ENCODE peak calls at places on chromosomes 5 and 9, in ten cellular contexts. F is fibroblast of pulmonary artery; O is left cardiac atrium; Y is activated CD8-positive, alpha-beta T cell treated with anti-CD3 and anti-CD28 coated beads for 36 hours; L is RPMI7951; D is GF-D8; N is brain microvascular endothelial cell; V is NCI-H1105; X is HTR-8/SVneo; J is HCEC 1CT. E is an unnamed sample.

GRCh38 chr5:64836190-64836750 is 67.5 kb downstream of the CWC27 start:
- DNase-seq in F (peak; percentile 25), O (no peak), Y (no peak), L (no peak), D (no peak), N (no peak), V (no peak), X (no peak), J (no peak), E (no peak)

GRCh38 chr5:135891804-135892203 is 3.8 kb downstream of the IL9 start:
- DNase-seq in F (no peak), O (no peak), Y (no peak), L (no peak), D (no peak), N (no peak), V (no peak), X (no peak), J (no peak), E (no peak)

GRCh38 chr9:121736147-121736721 is 84.8 kb downstream of the DAB2IP start:
- DNase-seq in F (peak; percentile 44), O (peak; percentile 87), Y (no peak), L (no peak), D (no peak), N (no peak), V (no peak), X (no peak), J (peak; percentile 40), E (no peak)

GRCh38 chr9:136267261-136268111 is 21.9 kb upstream of the QSOX2 start:
- DNase-seq in F (peak; percentile 86), O (peak; percentile 87), Y (peak; percentile 85), L (peak; percentile 72), D (peak; percentile 41), N (peak; percentile 66), V (no peak), X (peak; percentile 93), J (peak; percentile 80), E (peak; percentile 84)

GRCh38 chr9:83544002-83544698 is 5.9 kb upstream of the FRMD3 start:
- DNase-seq in F (peak; percentile 88), O (peak; percentile 53), Y (peak; percentile 3), L (peak; percentile 41), D (peak; percentile 68), N (peak; percentile 57), V (peak; percentile 11), X (no peak), J (peak; percentile 39), E (peak; percentile 44)

GRCh38 chr5:170121321-170121720 is 15.6 kb downstream of the FOXI1 start:
- DNase-seq in F (peak; percentile 6), O (no peak), Y (no peak), L (no peak), D (no peak), N (no peak), V (no peak), X (no peak), J (peak; percentile 57), E (peak; percentile 43)

GRCh38 chr5:129906177-129906887 is 2.1 kb downstream of the CHSY3 start:
- DNase-seq in F (peak; percentile 58), O (peak; percentile 32), Y (peak; percentile 2), L (peak; percentile 3), D (no peak), N (peak; percentile 40), V (no peak), X (no peak), J (peak; percentile 79), E (peak; percentile 11)

GRCh38 chr9:32431940-32432555 is 47.6 kb downstream of the ACO1 start:
- DNase-seq in F (peak; percentile 71), O (peak; percentile 46), Y (peak; percentile 54), L (peak; percentile 49), D (no peak), N (peak; percentile 39), V (no peak), X (no peak), J (peak; percentile 54), E (peak; percentile 23)

GRCh38 chr9:108835831-108836230 is 20.0 kb downstream of the ACTL7B start:
- DNase-seq in F (no peak), O (no peak), Y (no peak), L (peak; percentile 80), D (no peak), N (no peak), V (no peak), X (no peak), J (no peak), E (no peak)

GRCh38 chr5:142587354-142587965 is 98.4 kb downstream of the FGF1 start:
- DNase-seq in F (peak; percentile 57), O (no peak), Y (peak; percentile 62), L (peak; percentile 43), D (no peak), N (peak; percentile 56), V (no peak), X (peak; percentile 28), J (peak; percentile 37), E (peak; percentile 21)

GRCh38 chr5:141778683-141779082 is 96.7 kb upstream of the ARAP3 start:
- DNase-seq in F (no peak), O (no peak), Y (peak; percentile 8), L (no peak), D (no peak), N (no peak), V (no peak), X (no peak), J (no peak), E (no peak)

GRCh38 chr5:168528521-168529360 is at the start of gene FBLL1:
- DNase-seq in F (peak; percentile 41), O (peak; percentile 26), Y (peak; percentile 46), L (peak; percentile 15), D (no peak), N (peak; percentile 6), V (peak; percentile 29), X (no peak), J (no peak), E (peak; percentile 43)

GRCh38 chr5:135140805-135141204 is 106.8 kb upstream of the PITX1 start:
- DNase-seq in F (no peak), O (peak; percentile 42), Y (no peak), L (peak; percentile 91), D (no peak), N (peak; percentile 11), V (no peak), X (peak; percentile 71), J (peak; percentile 95), E (peak; percentile 100)

GRCh38 chr9:114720296-114720695 is 38.3 kb upstream of the TEX48 start:
- DNase-seq in F (no peak), O (no peak), Y (no peak), L (peak; percentile 54), D (no peak), N (no peak), V (no peak), X (no peak), J (no peak), E (peak; percentile 58)

GRCh38 chr5:82100303-82101077 is 128.7 kb downstream of the ATG10 start:
- DNase-seq in F (no peak), O (no peak), Y (no peak), L (no peak), D (peak; percentile 9), N (no peak), V (no peak), X (no peak), J (no peak), E (no peak)

GRCh38 chr5:131423056-131423455 is 159.2 kb downstream of the CDC42SE2 start:
- DNase-seq in F (peak; percentile 66), O (no peak), Y (no peak), L (peak; percentile 7), D (no peak), N (peak; percentile 22), V (no peak), X (peak; percentile 26), J (peak; percentile 11), E (no peak)

GRCh38 chr5:154038241-154038603 is 488 bp downstream of the FAM114A2 start:
- DNase-seq in F (no peak), O (peak; percentile 31), Y (peak; percentile 74), L (no peak), D (no peak), N (peak; percentile 27), V (peak; percentile 10), X (no peak), J (no peak), E (peak; percentile 17)

GRCh38 chr5:153792305-153792704 is 246.4 kb downstream of the FAM114A2 start:
- DNase-seq in F (no peak), O (no peak), Y (no peak), L (no peak), D (no peak), N (no peak), V (no peak), X (no peak), J (no peak), E (no peak)

GRCh38 chr5:32780508-32780919 is 69.4 kb downstream of the NPR3 start:
- DNase-seq in F (peak; percentile 21), O (no peak), Y (no peak), L (no peak), D (no peak), N (no peak), V (no peak), X (no peak), J (no peak), E (no peak)